ENCODE peak calls at places on chromosome 3, in six cellular contexts. One of them, this sample, is unnamed.

GRCh38 chr3:81838455-81838854 is 77.0 kb upstream of the GBE1 start:
- DNase-seq in HCT116: no peak
- DNase-seq in GM12878: no peak
- DNase-seq in HepG2: no peak
- DNase-seq in H1: no peak
- DNase-seq in K562: no peak
- DNase-seq in this sample: no peak

GRCh38 chr3:87873136-87873535 is 185.7 kb downstream of the CGGBP1 start:
- DNase-seq in HCT116: no peak
- DNase-seq in GM12878: no peak
- DNase-seq in HepG2: no peak
- DNase-seq in H1: no peak
- DNase-seq in K562: no peak
- DNase-seq in this sample: no peak

GRCh38 chr3:62604301-62604700 is 231.0 kb upstream of the FEZF2 start:
- DNase-seq in HCT116: no peak
- DNase-seq in GM12878: no peak
- DNase-seq in HepG2: no peak
- DNase-seq in H1: no peak
- DNase-seq in K562: no peak
- DNase-seq in this sample: peak; percentile 88

GRCh38 chr3:167575000-167575399 is 78.7 kb downstream of the WDR49 start:
- DNase-seq in HCT116: no peak
- DNase-seq in GM12878: no peak
- DNase-seq in HepG2: no peak
- DNase-seq in H1: no peak
- DNase-seq in K562: no peak
- DNase-seq in this sample: no peak

GRCh38 chr3:15382405-15382923 is 44.9 kb downstream of the METTL6 start:
- DNase-seq in HCT116: no peak
- DNase-seq in GM12878: no peak
- DNase-seq in HepG2: no peak
- DNase-seq in H1: no peak
- DNase-seq in K562: no peak
- DNase-seq in this sample: no peak

GRCh38 chr3:121462565-121462964 is 83.2 kb downstream of the POLQ start:
- DNase-seq in HCT116: no peak
- DNase-seq in GM12878: no peak
- DNase-seq in HepG2: no peak
- DNase-seq in H1: no peak
- DNase-seq in K562: no peak
- DNase-seq in this sample: no peak

GRCh38 chr3:29936054-29936453 is 655.2 kb downstream of the RBMS3 start:
- DNase-seq in HCT116: no peak
- DNase-seq in GM12878: peak; percentile 27
- DNase-seq in HepG2: no peak
- DNase-seq in H1: no peak
- DNase-seq in K562: no peak
- DNase-seq in this sample: no peak

GRCh38 chr3:29240248-29240647 is 40.6 kb upstream of the RBMS3 start:
- DNase-seq in HCT116: no peak
- DNase-seq in GM12878: no peak
- DNase-seq in HepG2: no peak
- DNase-seq in H1: peak; percentile 2
- DNase-seq in K562: no peak
- DNase-seq in this sample: peak; percentile 66

GRCh38 chr3:25339220-25339619 is 88.8 kb upstream of the RARB start:
- DNase-seq in HCT116: no peak
- DNase-seq in GM12878: no peak
- DNase-seq in HepG2: no peak
- DNase-seq in H1: no peak
- DNase-seq in K562: no peak
- DNase-seq in this sample: no peak

GRCh38 chr3:144018776-144019175 is 47.2 kb downstream of the DIPK2A start:
- DNase-seq in HCT116: no peak
- DNase-seq in GM12878: no peak
- DNase-seq in HepG2: no peak
- DNase-seq in H1: no peak
- DNase-seq in K562: no peak
- DNase-seq in this sample: peak; percentile 94

GRCh38 chr3:187769771-187770170 is 24.5 kb upstream of the BCL6 start:
- DNase-seq in HCT116: no peak
- DNase-seq in GM12878: no peak
- DNase-seq in HepG2: no peak
- DNase-seq in H1: no peak
- DNase-seq in K562: no peak
- DNase-seq in this sample: no peak

GRCh38 chr3:187762792-187763191 is 17.5 kb upstream of the BCL6 start:
- DNase-seq in HCT116: no peak
- DNase-seq in GM12878: no peak
- DNase-seq in HepG2: no peak
- DNase-seq in H1: no peak
- DNase-seq in K562: no peak
- DNase-seq in this sample: no peak

GRCh38 chr3:187767266-187768032 is 22.2 kb upstream of the BCL6 start:
- DNase-seq in HCT116: no peak
- DNase-seq in GM12878: no peak
- DNase-seq in HepG2: no peak
- DNase-seq in H1: no peak
- DNase-seq in K562: no peak
- DNase-seq in this sample: peak; percentile 93

GRCh38 chr3:187763850-187764648 is 18.8 kb upstream of the BCL6 start:
- DNase-seq in HCT116: no peak
- DNase-seq in GM12878: no peak
- DNase-seq in HepG2: no peak
- DNase-seq in H1: no peak
- DNase-seq in K562: no peak
- DNase-seq in this sample: no peak

DNA sequence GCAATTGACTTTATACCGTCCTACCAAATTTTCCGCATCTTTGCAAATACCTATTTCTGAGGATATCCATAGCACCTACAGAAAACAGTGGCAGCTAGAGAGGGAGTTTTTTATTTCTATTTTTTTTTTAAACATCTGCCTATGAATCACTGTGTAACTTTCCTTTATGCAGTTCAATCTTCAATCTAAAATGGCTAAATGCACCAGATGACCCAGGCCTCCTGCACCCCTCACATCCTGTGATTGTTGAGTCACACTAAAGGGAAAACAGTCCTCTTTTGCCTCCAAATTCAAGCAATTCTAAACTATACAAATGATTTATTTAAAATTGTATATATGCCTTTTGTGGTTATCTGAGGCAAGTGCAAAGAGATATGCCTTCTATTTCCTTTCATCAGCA is 20.1 kb upstream of the BCL6 start:
- DNase-seq in HCT116: no peak
- DNase-seq in GM12878: no peak
- DNase-seq in HepG2: no peak
- DNase-seq in H1: no peak
- DNase-seq in K562: no peak
- DNase-seq in this sample: peak; percentile 88
- TF ChIP-seq CEBPB in HCT116: no peak
- TF ChIP-seq CEBPB in GM12878: no peak
- TF ChIP-seq CEBPB in HepG2: no peak
- TF ChIP-seq CEBPB in H1: no peak
- TF ChIP-seq CEBPB in K562: no peak
- TF ChIP-seq CEBPB in this sample: no peak

DNA sequence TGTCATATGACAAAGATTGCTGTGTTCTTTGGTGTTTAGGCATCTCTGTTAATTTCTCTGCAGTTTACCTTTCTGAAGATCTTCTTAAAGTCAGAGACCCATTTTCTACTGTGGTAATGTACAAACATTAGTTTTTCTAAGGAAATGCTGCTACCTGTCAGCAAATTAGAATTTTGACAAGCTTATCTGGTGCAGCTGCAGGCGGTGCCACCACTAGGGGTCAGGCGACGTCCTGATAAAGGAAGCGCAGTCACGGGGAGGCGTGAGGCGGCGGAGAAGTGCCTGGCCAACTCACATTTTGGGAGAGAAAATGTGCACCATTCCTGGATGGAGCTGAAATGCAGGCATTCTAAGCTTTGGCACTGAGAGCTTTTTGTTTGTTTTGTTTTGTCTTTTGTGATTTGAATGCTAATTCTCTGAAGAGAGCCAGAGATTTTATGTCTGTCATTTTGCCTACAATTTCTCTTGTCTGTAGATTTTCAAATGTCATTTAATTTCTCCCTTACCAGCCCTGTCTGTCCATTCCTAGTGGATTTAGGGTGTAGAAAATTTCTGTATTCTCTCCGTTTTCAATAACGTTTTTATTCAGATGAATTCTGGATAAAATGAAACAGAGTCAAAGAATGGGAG is 24.9 kb upstream of the SIAH2 start:
- DNase-seq in HCT116: peak; percentile 69
- DNase-seq in GM12878: no peak
- DNase-seq in HepG2: peak; percentile 53
- DNase-seq in H1: no peak
- DNase-seq in K562: peak; percentile 73
- DNase-seq in this sample: peak; percentile 64
- H2AFZ ChIP-seq in HCT116: peak overlapping the region; percentile 94
- H2AFZ ChIP-seq in GM12878: peak overlapping the region; percentile 40
- H2AFZ ChIP-seq in HepG2: peak overlapping the region; percentile 33
- H2AFZ ChIP-seq in H1: no peak overlapping the region
- H2AFZ ChIP-seq in K562: peak overlapping the region; percentile 54
- H2AFZ ChIP-seq in this sample: no peak overlapping the region

DNA sequence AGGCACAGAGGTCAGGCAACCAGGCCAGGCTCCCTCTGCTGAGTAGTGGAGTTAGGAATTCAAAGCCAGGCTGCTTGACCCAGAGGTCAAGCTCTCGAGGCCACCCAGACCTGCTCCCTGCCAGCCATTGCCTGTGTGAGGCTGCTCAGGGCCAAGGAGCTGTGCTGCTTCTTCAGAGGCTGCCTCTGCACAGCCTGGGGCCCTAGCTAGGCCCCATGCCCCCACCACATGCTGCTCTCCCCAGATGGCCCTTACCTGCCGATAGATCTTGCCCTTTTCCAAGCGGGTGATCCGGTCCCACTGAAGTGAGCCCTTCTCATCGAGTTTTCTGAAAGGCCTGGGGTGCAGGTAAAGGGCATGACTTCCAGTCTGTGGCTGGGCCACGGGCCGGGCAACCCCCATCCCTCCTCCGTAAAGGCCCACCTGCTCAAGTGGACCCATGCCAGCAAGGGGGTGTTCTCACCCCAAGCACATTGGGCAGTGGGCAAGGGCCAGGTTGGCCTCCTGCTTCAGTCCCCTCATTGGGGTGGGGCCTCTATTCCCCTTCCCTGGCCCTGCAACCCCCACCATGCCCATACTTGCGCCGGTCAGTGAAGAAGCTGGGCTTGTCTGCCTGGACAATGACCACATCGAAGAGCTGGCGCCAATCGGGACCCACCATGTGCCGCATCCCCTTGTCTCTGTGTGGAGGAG is 6.5 kb downstream of the NT5DC2 start:
- DNase-seq in HCT116: no peak
- DNase-seq in GM12878: no peak
- DNase-seq in HepG2: no peak
- DNase-seq in H1: no peak
- DNase-seq in K562: no peak
- DNase-seq in this sample: no peak
- H3K27ac ChIP-seq in HCT116: no peak overlapping the region
- H3K27ac ChIP-seq in GM12878: no peak overlapping the region
- H3K27ac ChIP-seq in HepG2: no peak overlapping the region
- H3K27ac ChIP-seq in H1: no peak overlapping the region
- H3K27ac ChIP-seq in K562: no peak overlapping the region
- H3K27ac ChIP-seq in this sample: no peak overlapping the region

DNA sequence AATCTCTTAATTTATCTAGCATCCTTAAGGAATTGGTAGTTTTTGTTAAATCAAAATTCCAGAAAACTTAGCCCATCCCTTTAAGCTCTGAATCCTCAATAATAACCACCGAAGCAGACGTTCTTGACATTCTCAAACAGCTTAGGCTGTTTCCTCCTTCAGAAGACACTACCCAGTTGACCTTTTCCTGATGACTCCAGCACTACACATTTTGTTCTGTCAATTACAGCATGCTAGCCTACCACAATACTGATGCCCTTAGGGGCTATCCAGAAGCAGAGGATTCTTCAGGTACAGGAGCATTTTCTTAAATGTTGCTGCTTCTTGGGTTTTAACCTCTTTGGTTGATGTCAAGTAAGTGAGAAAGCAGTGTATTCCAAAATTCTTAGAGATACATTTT is 33.4 kb downstream of the ETV5 start:
- DNase-seq in HCT116: no peak
- DNase-seq in GM12878: no peak
- DNase-seq in HepG2: no peak
- DNase-seq in H1: no peak
- DNase-seq in K562: no peak
- DNase-seq in this sample: no peak
- TF ChIP-seq CEBPB in HCT116: no peak
- TF ChIP-seq CEBPB in GM12878: no peak
- TF ChIP-seq CEBPB in HepG2: no peak
- TF ChIP-seq CEBPB in H1: no peak
- TF ChIP-seq CEBPB in K562: no peak
- TF ChIP-seq CEBPB in this sample: no peak

DNA sequence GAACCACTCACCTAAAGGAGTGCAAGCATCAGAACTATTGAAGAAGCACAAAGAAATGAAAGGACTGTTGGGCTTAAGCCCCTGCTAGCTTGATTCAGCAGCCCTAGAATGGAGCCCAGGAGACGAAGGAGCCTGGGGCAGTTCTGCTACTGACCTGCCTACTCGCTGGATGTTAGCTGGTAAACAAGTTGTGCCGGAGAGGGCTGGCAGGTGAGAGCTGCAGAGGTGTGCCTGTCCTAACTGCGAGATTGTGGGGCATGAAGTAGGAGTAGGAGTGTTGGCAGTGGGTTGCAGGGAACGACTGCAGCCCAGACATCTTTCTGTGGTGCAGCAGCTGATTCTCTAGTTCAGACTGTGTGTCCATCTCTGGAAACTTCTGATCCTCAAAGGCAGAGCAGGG is 75.2 kb upstream of the GSK3B start:
- DNase-seq in HCT116: no peak
- DNase-seq in GM12878: no peak
- DNase-seq in HepG2: no peak
- DNase-seq in H1: no peak
- DNase-seq in K562: no peak
- DNase-seq in this sample: no peak
- H2AFZ ChIP-seq in HCT116: no peak overlapping the region
- H2AFZ ChIP-seq in GM12878: no peak overlapping the region
- H2AFZ ChIP-seq in HepG2: no peak overlapping the region
- H2AFZ ChIP-seq in H1: no peak overlapping the region
- H2AFZ ChIP-seq in K562: no peak overlapping the region
- H2AFZ ChIP-seq in this sample: peak overlapping the region; percentile 66

DNA sequence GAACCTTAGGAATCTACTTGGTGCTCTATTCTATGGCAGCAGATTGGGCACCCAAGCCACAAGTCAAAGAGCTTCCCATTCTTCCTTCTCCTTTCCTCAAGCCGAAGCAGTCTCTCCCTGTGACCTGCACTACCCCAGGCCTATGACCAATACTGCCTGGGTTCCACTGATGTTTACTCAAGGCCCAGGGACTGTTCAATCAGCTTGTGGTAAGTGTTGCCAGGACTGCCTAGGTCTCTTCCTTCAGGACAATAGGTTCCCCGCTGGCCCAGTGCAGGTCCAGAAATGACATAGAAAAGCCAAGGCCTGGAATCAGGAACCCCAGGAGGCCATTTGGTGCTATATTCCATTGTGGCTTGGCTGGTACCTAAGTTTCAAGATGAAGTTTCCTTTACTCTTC is 397.9 kb downstream of the ZIC4 start:
- DNase-seq in HCT116: no peak
- DNase-seq in GM12878: no peak
- DNase-seq in HepG2: no peak
- DNase-seq in H1: no peak
- DNase-seq in K562: no peak
- DNase-seq in this sample: no peak
- H3K27ac ChIP-seq in HCT116: no peak overlapping the region
- H3K27ac ChIP-seq in GM12878: no peak overlapping the region
- H3K27ac ChIP-seq in HepG2: no peak overlapping the region
- H3K27ac ChIP-seq in H1: no peak overlapping the region
- H3K27ac ChIP-seq in K562: no peak overlapping the region
- H3K27ac ChIP-seq in this sample: no peak overlapping the region